ENCODE peak calls at places on chromosome 18, in seven cellular contexts. X is GM23248, H is fibroblast of lung, N is astrocyte, B is H1, Y is neuronal stem cell, K is colonic mucosa. W is an unnamed sample.
A peak's percentile ranks its signal among the peaks of the same experiment; 100 is the strongest.

GRCh38 chr18:32470136-32470712 is 458 bp downstream of the GAREM1 start:
- DNase-seq in X (peak; percentile 63), H (peak; percentile 51), N (peak; percentile 22), B (peak; percentile 59), Y (peak; percentile 23), K (peak; percentile 42), W (peak; percentile 75)

GRCh38 chr18:23356915-23357421 is 96.1 kb upstream of the RIOK3 start:
- DNase-seq in X (peak; percentile 54), H (peak; percentile 93), N (peak; percentile 91), B (no peak), Y (no peak), K (no peak), W (peak; percentile 85)

GRCh38 chr18:30683836-30684235 is 358.7 kb downstream of the DSC3 start:
- DNase-seq in X (no peak), H (no peak), N (no peak), B (no peak), Y (no peak), K (no peak), W (no peak)

GRCh38 chr18:77906103-77906502 is 656.5 kb downstream of the GALR1 start:
- DNase-seq in X (no peak), H (no peak), N (no peak), B (no peak), Y (no peak), K (no peak), W (no peak)

GRCh38 chr18:35005963-35006577 is 35.1 kb upstream of the MAPRE2 start:
- DNase-seq in X (peak; percentile 74), H (peak; percentile 55), N (peak; percentile 31), B (no peak), Y (peak; percentile 63), K (no peak), W (peak; percentile 89)

GRCh38 chr18:26617151-26617554 is 68.8 kb upstream of the KCTD1 start:
- DNase-seq in X (peak; percentile 94), H (peak; percentile 97), N (peak; percentile 96), B (no peak), Y (no peak), K (no peak), W (peak; percentile 79)

GRCh38 chr18:59837586-59837985 is 62.2 kb upstream of the PMAIP1 start:
- DNase-seq in X (peak; percentile 75), H (peak; percentile 50), N (peak; percentile 28), B (no peak), Y (peak; percentile 44), K (peak; percentile 32), W (peak; percentile 85)

GRCh38 chr18:8851659-8852058 is 146.3 kb downstream of the MTCL1 start:
- DNase-seq in X (no peak), H (peak; percentile 57), N (peak; percentile 51), B (no peak), Y (no peak), K (no peak), W (no peak)

GRCh38 chr18:8480506-8481328 is 128.5 kb upstream of the RAB12 start:
- DNase-seq in X (peak; percentile 64), H (peak; percentile 60), N (peak; percentile 30), B (no peak), Y (peak; percentile 20), K (no peak), W (peak; percentile 70)

GRCh38 chr18:26159353-26159752 is 25.7 kb downstream of the PSMA8 start:
- DNase-seq in X (peak; percentile 12), H (no peak), N (no peak), B (no peak), Y (no peak), K (no peak), W (peak; percentile 20)

GRCh38 chr18:75754433-75754832 is 326.9 kb upstream of the SMIM21 start:
- DNase-seq in X (no peak), H (no peak), N (no peak), B (no peak), Y (no peak), K (no peak), W (no peak)

GRCh38 chr18:75757951-75758350 is 330.4 kb upstream of the SMIM21 start:
- DNase-seq in X (no peak), H (no peak), N (no peak), B (no peak), Y (no peak), K (no peak), W (no peak)

GRCh38 chr18:75762758-75763157 is 335.3 kb upstream of the SMIM21 start:
- DNase-seq in X (no peak), H (no peak), N (no peak), B (no peak), Y (no peak), K (no peak), W (no peak)

DNA sequence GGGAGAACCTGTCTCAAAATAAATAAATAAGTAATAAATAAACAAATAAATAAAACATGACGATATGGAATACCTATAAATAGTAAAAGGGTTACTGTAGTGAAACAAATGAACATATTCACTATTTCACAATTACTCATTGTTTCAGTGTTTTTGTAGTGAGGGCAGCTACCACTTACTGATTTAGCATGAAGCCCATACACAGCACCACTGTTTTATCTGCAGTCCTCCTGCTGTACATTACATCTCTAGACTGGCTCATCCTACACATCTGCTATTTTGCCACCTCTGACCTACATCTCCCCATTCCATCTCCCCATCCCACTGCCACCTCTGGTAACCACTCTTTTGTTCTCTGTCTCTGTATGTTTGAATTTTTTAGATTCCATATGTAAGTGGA is 332.7 kb upstream of the SMIM21 start:
- DNase-seq in X (no peak), H (no peak), N (no peak), B (no peak), Y (no peak), K (no peak), W (no peak)
- H3K4me1 ChIP-seq in X (no peaks in the 10 kb centered on the region), H (no peaks in the 10 kb centered on the region), N (no peaks in the 10 kb centered on the region), B (no peaks in the 10 kb centered on the region), Y (no peaks in the 10 kb centered on the region), K (no peaks in the 10 kb centered on the region), W (no peaks in the 10 kb centered on the region)

DNA sequence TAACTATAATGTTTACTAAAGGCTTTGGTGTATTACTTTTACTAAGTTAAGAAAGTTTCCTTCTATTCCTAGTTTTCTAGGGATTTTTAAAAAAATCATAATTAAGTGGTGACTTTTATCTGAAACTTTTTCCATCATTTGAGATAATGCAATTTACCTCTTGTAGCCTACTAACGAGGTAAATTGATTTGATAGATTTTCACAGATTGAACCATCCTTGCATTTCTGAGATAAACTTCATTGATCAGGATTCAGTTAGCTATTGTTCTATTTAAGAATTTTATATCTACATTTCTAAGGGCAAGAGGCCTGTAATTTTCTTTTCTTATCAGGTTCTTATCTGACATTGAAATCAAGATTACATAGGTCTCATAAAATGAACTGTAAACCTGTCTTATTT is 178.1 kb downstream of the MIB1 start:
- DNase-seq in X (no peak), H (no peak), N (no peak), B (no peak), Y (no peak), K (no peak), W (no peak)
- H3K9ac ChIP-seq in X (no peak overlapping the region), H (no peak overlapping the region), N (no peak overlapping the region), B (no peak overlapping the region), Y (no peak overlapping the region), K (no peak overlapping the region), W (no peak overlapping the region)

GRCh38 chr18:52554180-52554579 is 214.2 kb downstream of the DCC start:
- DNase-seq in X (no peak), H (no peak), N (no peak), B (no peak), Y (no peak), K (no peak), W (no peak)
- H3K4me1 ChIP-seq in X (no peaks in the 10 kb centered on the region), H (no peaks in the 10 kb centered on the region), N (no peaks in the 10 kb centered on the region), B (no peaks in the 10 kb centered on the region), Y (no peaks in the 10 kb centered on the region), K (no peaks in the 10 kb centered on the region), W (no peaks in the 10 kb centered on the region)

DNA sequence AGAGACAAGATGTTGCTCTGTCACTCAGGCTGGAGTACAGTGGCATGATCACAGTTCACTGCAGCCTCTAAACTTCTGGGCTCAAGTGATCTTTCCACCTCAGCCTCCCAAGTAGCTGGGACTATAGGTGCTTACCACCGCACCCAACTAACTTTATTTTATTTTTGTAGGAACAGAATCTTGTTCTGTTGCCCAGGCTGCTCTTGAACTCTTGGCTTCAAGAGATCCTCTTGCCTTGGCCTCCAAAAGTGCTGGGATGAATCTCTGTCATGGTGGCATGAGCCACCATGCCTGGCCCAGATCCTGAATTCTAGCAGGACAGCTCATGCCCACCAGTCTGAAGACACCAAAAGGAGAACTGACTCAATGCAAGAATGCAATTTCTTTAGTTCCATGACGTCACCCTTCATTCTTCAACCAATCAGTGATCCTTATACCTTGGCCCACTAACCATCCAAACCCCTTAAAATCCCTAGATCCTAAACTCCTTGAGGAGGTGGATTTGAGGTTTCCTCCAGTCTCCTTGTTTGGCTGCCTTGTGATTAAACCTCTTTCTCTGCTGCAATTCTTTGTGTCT is 25.6 kb upstream of the CXXC1 start:
- DNase-seq in X (peak; percentile 18), H (no peak), N (no peak), B (no peak), Y (no peak), K (no peak), W (no peak)
- H3K9ac ChIP-seq in X (no peak overlapping the region), H (no peak overlapping the region), N (no peak overlapping the region), B (no peak overlapping the region), Y (no peak overlapping the region), K (no peak overlapping the region), W (no peak overlapping the region)

GRCh38 chr18:62325806-62326645 is 916 bp downstream of the TNFRSF11A start:
- DNase-seq in X (peak; percentile 48), H (peak; percentile 25), N (peak; percentile 3), B (no peak), Y (no peak), K (no peak), W (peak; percentile 32)

GRCh38 chr18:62324917-62325805 is at the start of gene TNFRSF11A:
- DNase-seq in X (peak; percentile 44), H (no peak), N (no peak), B (peak; percentile 89), Y (no peak), K (peak; percentile 80), W (peak; percentile 33)

GRCh38 chr18:62326646-62327348 is 1.7 kb downstream of the TNFRSF11A start:
- DNase-seq in X (peak; percentile 9), H (no peak), N (no peak), B (no peak), Y (no peak), K (no peak), W (no peak)

GRCh38 chr18:62324355-62324828 is 718 bp upstream of the TNFRSF11A start:
- DNase-seq in X (peak; percentile 6), H (no peak), N (no peak), B (peak; percentile 64), Y (no peak), K (no peak), W (no peak)

GRCh38 chr18:62323483-62324354 is 1.4 kb upstream of the TNFRSF11A start:
- DNase-seq in X (no peak), H (no peak), N (no peak), B (no peak), Y (no peak), K (no peak), W (no peak)
- H3K4me1 ChIP-seq in X (no peaks in the 10 kb centered on the region), H (no peaks in the 10 kb centered on the region), N (peaks cover 9% of the 10 kb centered on the region), B (peaks cover 22% of the 10 kb centered on the region), Y (peaks cover 7% of the 10 kb centered on the region), K (peaks cover 6% of the 10 kb centered on the region), W (peaks cover 11% of the 10 kb centered on the region)

GRCh38 chr18:3727260-3727659 is 277.3 kb downstream of the TGIF1 start:
- DNase-seq in X (no peak), H (no peak), N (no peak), B (no peak), Y (no peak), K (no peak), W (no peak)
- H3K9ac ChIP-seq in X (no peak overlapping the region), H (no peak overlapping the region), N (no peak overlapping the region), B (no peak overlapping the region), Y (no peak overlapping the region), K (no peak overlapping the region), W (no peak overlapping the region)

W was measured in adipocyte.